ENCODE peak calls at places on chromosomes 11 and 22, in seven cellular contexts. One of them, this sample, is unnamed.

GRCh38 chr11:47955356-47955755 is 25.0 kb upstream of the PTPRJ start:
- DNase-seq in AG04450: no peak
- DNase-seq in HL-60: no peak
- DNase-seq in neural progenitor cell: no peak
- DNase-seq in epithelial cell of esophagus: no peak
- DNase-seq in fibroblast of mammary gland: no peak
- DNase-seq in hepatocyte: no peak
- DNase-seq in this sample: no peak

GRCh38 chr11:93623179-93623578 is 38.3 kb upstream of the CEP295 start:
- DNase-seq in HL-60: no peak
- DNase-seq in fibroblast of mammary gland: no peak
- DNase-seq in epithelial cell of esophagus: no peak
- DNase-seq in AG04450: no peak
- DNase-seq in neural progenitor cell: peak
- DNase-seq in hepatocyte: peak
- DNase-seq in this sample: no peak

GRCh38 chr11:8814209-8814922 is 96.6 kb upstream of the AKIP1 start:
- DNase-seq in AG04450: no peak
- DNase-seq in epithelial cell of esophagus: peak
- DNase-seq in fibroblast of mammary gland: no peak
- DNase-seq in HL-60: no peak
- DNase-seq in neural progenitor cell: no peak
- DNase-seq in hepatocyte: peak
- DNase-seq in this sample: peak

GRCh38 chr22:24681236-24681635 is 78.2 kb downstream of the GGT1 start:
- DNase-seq in HL-60: no peak
- DNase-seq in AG04450: peak
- DNase-seq in fibroblast of mammary gland: peak
- DNase-seq in neural progenitor cell: no peak
- DNase-seq in hepatocyte: no peak
- DNase-seq in epithelial cell of esophagus: no peak
- DNase-seq in this sample: no peak

GRCh38 chr22:49198705-49199084 is 629.0 kb downstream of the BRD1 start:
- DNase-seq in neural progenitor cell: no peak
- DNase-seq in HL-60: no peak
- DNase-seq in epithelial cell of esophagus: no peak
- DNase-seq in hepatocyte: no peak
- DNase-seq in fibroblast of mammary gland: no peak
- DNase-seq in AG04450: no peak
- DNase-seq in this sample: no peak

GRCh38 chr22:35544189-35544588 is 3.6 kb downstream of the RASD2 start:
- DNase-seq in neural progenitor cell: no peak
- DNase-seq in hepatocyte: no peak
- DNase-seq in AG04450: no peak
- DNase-seq in HL-60: no peak
- DNase-seq in fibroblast of mammary gland: no peak
- DNase-seq in epithelial cell of esophagus: no peak
- DNase-seq in this sample: no peak

GRCh38 chr22:48944756-48945620 is 882.7 kb downstream of the BRD1 start:
- DNase-seq in AG04450: no peak
- DNase-seq in fibroblast of mammary gland: no peak
- DNase-seq in epithelial cell of esophagus: no peak
- DNase-seq in neural progenitor cell: no peak
- DNase-seq in hepatocyte: no peak
- DNase-seq in HL-60: no peak
- DNase-seq in this sample: no peak

GRCh38 chr11:15006139-15006759 is 34.1 kb upstream of the CALCA start:
- DNase-seq in AG04450: no peak
- DNase-seq in hepatocyte: peak
- DNase-seq in HL-60: peak
- DNase-seq in epithelial cell of esophagus: peak
- DNase-seq in fibroblast of mammary gland: peak
- DNase-seq in neural progenitor cell: peak
- DNase-seq in this sample: peak

GRCh38 chr11:19607656-19608360 is 104.8 kb upstream of the NAV2 start:
- DNase-seq in fibroblast of mammary gland: no peak
- DNase-seq in hepatocyte: no peak
- DNase-seq in HL-60: no peak
- DNase-seq in epithelial cell of esophagus: no peak
- DNase-seq in AG04450: no peak
- DNase-seq in neural progenitor cell: no peak
- DNase-seq in this sample: no peak

GRCh38 chr11:111793863-111794262 is 27.7 kb upstream of the PPP2R1B start:
- DNase-seq in neural progenitor cell: no peak
- DNase-seq in hepatocyte: no peak
- DNase-seq in HL-60: no peak
- DNase-seq in epithelial cell of esophagus: peak
- DNase-seq in fibroblast of mammary gland: peak
- DNase-seq in AG04450: no peak
- DNase-seq in this sample: peak

GRCh38 chr22:50691521-50691920 is 18.9 kb downstream of the SHANK3 start:
- DNase-seq in HL-60: peak
- DNase-seq in neural progenitor cell: peak
- DNase-seq in hepatocyte: no peak
- DNase-seq in AG04450: no peak
- DNase-seq in fibroblast of mammary gland: peak
- DNase-seq in epithelial cell of esophagus: peak
- DNase-seq in this sample: peak

GRCh38 chr11:107385361-107385982 is 72.2 kb downstream of the CWF19L2 start:
- DNase-seq in neural progenitor cell: no peak
- DNase-seq in hepatocyte: peak
- DNase-seq in HL-60: no peak
- DNase-seq in fibroblast of mammary gland: peak
- DNase-seq in AG04450: no peak
- DNase-seq in epithelial cell of esophagus: peak
- DNase-seq in this sample: peak

GRCh38 chr22:48396785-48397530 is 1430.7 kb downstream of the BRD1 start:
- DNase-seq in epithelial cell of esophagus: no peak
- DNase-seq in neural progenitor cell: no peak
- DNase-seq in fibroblast of mammary gland: no peak
- DNase-seq in hepatocyte: peak
- DNase-seq in HL-60: no peak
- DNase-seq in AG04450: no peak
- DNase-seq in this sample: no peak

GRCh38 chr22:46428171-46428570 is 92.7 kb downstream of the TRMU start:
- DNase-seq in hepatocyte: no peak
- DNase-seq in epithelial cell of esophagus: no peak
- DNase-seq in fibroblast of mammary gland: no peak
- DNase-seq in HL-60: no peak
- DNase-seq in AG04450: no peak
- DNase-seq in neural progenitor cell: no peak
- DNase-seq in this sample: no peak

GRCh38 chr11:67731583-67731982 is 57.2 kb upstream of the ALDH3B2 start:
- DNase-seq in hepatocyte: no peak
- DNase-seq in fibroblast of mammary gland: no peak
- DNase-seq in HL-60: no peak
- DNase-seq in epithelial cell of esophagus: no peak
- DNase-seq in AG04450: no peak
- DNase-seq in neural progenitor cell: no peak
- DNase-seq in this sample: no peak
- H3K4me3 ChIP-seq in hepatocyte: no peak
- H3K4me3 ChIP-seq in fibroblast of mammary gland: no peak
- H3K4me3 ChIP-seq in HL-60: no peak
- H3K4me3 ChIP-seq in epithelial cell of esophagus: no peak
- H3K4me3 ChIP-seq in AG04450: no peak
- H3K4me3 ChIP-seq in neural progenitor cell: peak
- H3K4me3 ChIP-seq in this sample: no peak

GRCh38 chr22:41757507-41757906 is 43.0 kb upstream of the CCDC134 start:
- DNase-seq in fibroblast of mammary gland: no peak
- DNase-seq in hepatocyte: no peak
- DNase-seq in HL-60: no peak
- DNase-seq in AG04450: no peak
- DNase-seq in neural progenitor cell: no peak
- DNase-seq in epithelial cell of esophagus: peak
- DNase-seq in this sample: no peak
- TF ChIP-seq CTCF in fibroblast of mammary gland: no peak
- TF ChIP-seq CTCF in hepatocyte: no peak
- TF ChIP-seq CTCF in HL-60: no peak
- TF ChIP-seq CTCF in AG04450: no peak
- TF ChIP-seq CTCF in neural progenitor cell: no peak
- TF ChIP-seq CTCF in epithelial cell of esophagus: no peak
- TF ChIP-seq CTCF in this sample: no peak

DNA sequence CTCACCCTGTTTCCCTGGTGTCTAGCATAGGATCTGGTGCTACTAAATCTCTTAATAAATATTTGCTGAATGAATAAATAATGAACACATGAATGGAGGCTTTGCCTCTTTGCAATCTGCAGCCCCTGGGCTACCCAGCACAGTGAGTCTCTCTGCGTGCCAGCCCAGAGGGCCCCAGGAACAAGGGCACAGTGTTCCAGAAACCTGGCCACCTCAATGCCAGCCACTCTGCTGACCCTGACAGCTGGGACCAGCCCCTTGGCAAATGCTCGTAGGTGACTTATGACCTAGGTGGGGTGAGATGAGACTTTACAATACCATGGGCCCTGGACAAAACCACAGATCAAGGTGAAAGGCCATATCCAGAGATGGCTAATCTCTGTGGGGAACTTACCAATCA is 31.6 kb downstream of the UQCR10 start:
- DNase-seq in epithelial cell of esophagus: no peak
- DNase-seq in HL-60: no peak
- DNase-seq in neural progenitor cell: no peak
- DNase-seq in fibroblast of mammary gland: no peak
- DNase-seq in AG04450: no peak
- DNase-seq in hepatocyte: no peak
- DNase-seq in this sample: no peak
- H3K4me3 ChIP-seq in epithelial cell of esophagus: no peak
- H3K4me3 ChIP-seq in HL-60: no peak
- H3K4me3 ChIP-seq in neural progenitor cell: no peak
- H3K4me3 ChIP-seq in fibroblast of mammary gland: no peak
- H3K4me3 ChIP-seq in AG04450: no peak
- H3K4me3 ChIP-seq in hepatocyte: no peak
- H3K4me3 ChIP-seq in this sample: no peak

GRCh38 chr11:36550385-36551115 is 17.3 kb upstream of the RAG1 start:
- DNase-seq in HL-60: no peak
- DNase-seq in AG04450: no peak
- DNase-seq in epithelial cell of esophagus: no peak
- DNase-seq in neural progenitor cell: no peak
- DNase-seq in hepatocyte: no peak
- DNase-seq in fibroblast of mammary gland: no peak
- DNase-seq in this sample: no peak
- TF ChIP-seq CTCF in HL-60: no peak
- TF ChIP-seq CTCF in AG04450: no peak
- TF ChIP-seq CTCF in epithelial cell of esophagus: no peak
- TF ChIP-seq CTCF in neural progenitor cell: no peak
- TF ChIP-seq CTCF in hepatocyte: no peak
- TF ChIP-seq CTCF in fibroblast of mammary gland: no peak
- TF ChIP-seq CTCF in this sample: no peak

GRCh38 chr11:65927904-65928397 is 8.7 kb downstream of the DRAP1 start:
- DNase-seq in neural progenitor cell: no peak
- DNase-seq in epithelial cell of esophagus: no peak
- DNase-seq in hepatocyte: no peak
- DNase-seq in AG04450: no peak
- DNase-seq in fibroblast of mammary gland: no peak
- DNase-seq in HL-60: no peak
- DNase-seq in this sample: no peak
- H3K4me3 ChIP-seq in neural progenitor cell: no peak
- H3K4me3 ChIP-seq in epithelial cell of esophagus: no peak
- H3K4me3 ChIP-seq in hepatocyte: no peak
- H3K4me3 ChIP-seq in AG04450: no peak
- H3K4me3 ChIP-seq in fibroblast of mammary gland: no peak
- H3K4me3 ChIP-seq in HL-60: peak
- H3K4me3 ChIP-seq in this sample: no peak

DNA sequence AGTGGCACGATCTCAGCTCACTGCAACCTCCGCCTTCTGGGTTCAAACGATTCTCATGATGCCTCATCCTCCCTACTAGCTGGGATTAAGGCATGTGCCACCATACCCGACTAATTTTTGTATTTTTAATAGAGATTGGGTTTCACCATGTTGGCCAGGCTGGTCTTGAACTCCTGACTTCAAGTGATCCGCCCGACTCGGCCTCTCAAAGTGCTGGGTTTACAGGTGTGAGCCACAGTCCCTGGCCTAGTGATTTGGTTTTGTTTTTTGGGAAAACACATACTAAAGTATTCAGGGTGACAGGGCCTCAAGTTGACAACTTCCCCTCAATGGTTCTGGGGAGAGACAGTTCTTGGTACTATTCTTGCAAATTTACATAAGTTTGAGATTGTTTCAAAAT is 22.1 kb downstream of the TNRC6B start:
- DNase-seq in hepatocyte: no peak
- DNase-seq in neural progenitor cell: no peak
- DNase-seq in HL-60: no peak
- DNase-seq in fibroblast of mammary gland: no peak
- DNase-seq in epithelial cell of esophagus: no peak
- DNase-seq in AG04450: no peak
- DNase-seq in this sample: no peak
- TF ChIP-seq CTCF in hepatocyte: no peak
- TF ChIP-seq CTCF in neural progenitor cell: no peak
- TF ChIP-seq CTCF in HL-60: no peak
- TF ChIP-seq CTCF in fibroblast of mammary gland: no peak
- TF ChIP-seq CTCF in epithelial cell of esophagus: no peak
- TF ChIP-seq CTCF in AG04450: no peak
- TF ChIP-seq CTCF in this sample: no peak

DNA sequence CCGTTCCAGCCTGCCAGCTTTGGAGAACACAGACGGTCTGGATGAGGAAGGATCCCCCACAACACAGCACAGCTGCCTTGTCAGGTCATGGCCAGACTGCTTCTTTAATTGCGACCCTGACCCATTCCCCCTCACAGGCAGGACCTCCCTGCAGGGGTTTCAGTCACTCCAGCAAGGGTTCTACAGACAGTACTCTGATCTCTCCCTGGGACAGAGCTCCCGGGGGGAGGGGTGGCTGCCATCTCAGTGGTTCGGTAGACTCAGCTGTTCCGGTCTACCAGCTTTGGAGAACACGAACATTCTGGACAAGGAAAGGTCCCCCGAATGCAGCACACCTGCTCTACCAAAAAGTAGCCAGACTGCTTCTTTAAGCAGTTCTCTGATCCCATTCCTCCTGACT is 173.4 kb downstream of the TTC28 start:
- DNase-seq in fibroblast of mammary gland: no peak
- DNase-seq in neural progenitor cell: no peak
- DNase-seq in HL-60: no peak
- DNase-seq in epithelial cell of esophagus: no peak
- DNase-seq in hepatocyte: no peak
- DNase-seq in AG04450: no peak
- DNase-seq in this sample: no peak
- H3K4me3 ChIP-seq in fibroblast of mammary gland: no peak
- H3K4me3 ChIP-seq in neural progenitor cell: no peak
- H3K4me3 ChIP-seq in HL-60: no peak
- H3K4me3 ChIP-seq in epithelial cell of esophagus: no peak
- H3K4me3 ChIP-seq in hepatocyte: no peak
- H3K4me3 ChIP-seq in AG04450: no peak
- H3K4me3 ChIP-seq in this sample: no peak

This sample was measured in bronchial epithelial cell.